ENCODE peak calls at places on chromosome 14, in four cellular contexts. One of them, this sample, is unnamed.
A peak's percentile ranks its signal among the peaks of the same experiment; 100 is the strongest.

GRCh38 chr14:41230683-41231082 is 376.0 kb upstream of the LRFN5 start:
- DNase-seq in stimulated activated CD4-positive, alpha-beta T cell treated with anti-CD3 and anti-CD28 coated beads, TNF-alpha, amount 100 ng/mL, for 4 hours: no peak
- DNase-seq in aorta: no peak
- DNase-seq in breast epithelium: no peak
- DNase-seq in this sample: no peak

GRCh38 chr14:77290705-77291104 is 19.7 kb upstream of the NGB start:
- DNase-seq in stimulated activated CD4-positive, alpha-beta T cell treated with anti-CD3 and anti-CD28 coated beads, TNF-alpha, amount 100 ng/mL, for 4 hours: no peak
- DNase-seq in breast epithelium: no peak
- DNase-seq in aorta: no peak
- DNase-seq in this sample: no peak

GRCh38 chr14:106845286-106846087 is 1319.1 kb downstream of the TMEM121 start:
- DNase-seq in aorta: no peak
- DNase-seq in stimulated activated CD4-positive, alpha-beta T cell treated with anti-CD3 and anti-CD28 coated beads, TNF-alpha, amount 100 ng/mL, for 4 hours: no peak
- DNase-seq in breast epithelium: no peak
- DNase-seq in this sample: no peak

GRCh38 chr14:69460093-69460701 is 24.3 kb upstream of the PLEKHD1 start:
- DNase-seq in stimulated activated CD4-positive, alpha-beta T cell treated with anti-CD3 and anti-CD28 coated beads, TNF-alpha, amount 100 ng/mL, for 4 hours: peak; percentile 21
- DNase-seq in breast epithelium: peak; percentile 59
- DNase-seq in aorta: no peak
- DNase-seq in this sample: peak; percentile 71

GRCh38 chr14:38255408-38255672 is 553 bp downstream of the CLEC14A start:
- DNase-seq in stimulated activated CD4-positive, alpha-beta T cell treated with anti-CD3 and anti-CD28 coated beads, TNF-alpha, amount 100 ng/mL, for 4 hours: no peak
- DNase-seq in breast epithelium: no peak
- DNase-seq in aorta: peak; percentile 75
- DNase-seq in this sample: no peak

GRCh38 chr14:51676549-51676948 is 24.8 kb downstream of the FRMD6 start:
- DNase-seq in stimulated activated CD4-positive, alpha-beta T cell treated with anti-CD3 and anti-CD28 coated beads, TNF-alpha, amount 100 ng/mL, for 4 hours: no peak
- DNase-seq in breast epithelium: no peak
- DNase-seq in aorta: no peak
- DNase-seq in this sample: no peak

GRCh38 chr14:50156111-50156510 is 39.7 kb upstream of the VCPKMT start:
- DNase-seq in breast epithelium: no peak
- DNase-seq in aorta: no peak
- DNase-seq in stimulated activated CD4-positive, alpha-beta T cell treated with anti-CD3 and anti-CD28 coated beads, TNF-alpha, amount 100 ng/mL, for 4 hours: no peak
- DNase-seq in this sample: no peak

GRCh38 chr14:85701763-85702162 is 171.8 kb downstream of the FLRT2 start:
- DNase-seq in aorta: no peak
- DNase-seq in stimulated activated CD4-positive, alpha-beta T cell treated with anti-CD3 and anti-CD28 coated beads, TNF-alpha, amount 100 ng/mL, for 4 hours: no peak
- DNase-seq in breast epithelium: no peak
- DNase-seq in this sample: no peak

GRCh38 chr14:70188608-70189540 is at the start of gene SLC8A3:
- DNase-seq in stimulated activated CD4-positive, alpha-beta T cell treated with anti-CD3 and anti-CD28 coated beads, TNF-alpha, amount 100 ng/mL, for 4 hours: no peak
- DNase-seq in aorta: peak; percentile 74
- DNase-seq in breast epithelium: no peak
- DNase-seq in this sample: no peak

GRCh38 chr14:34361504-34362011 is 100.5 kb downstream of the SPTSSA start:
- DNase-seq in breast epithelium: no peak
- DNase-seq in stimulated activated CD4-positive, alpha-beta T cell treated with anti-CD3 and anti-CD28 coated beads, TNF-alpha, amount 100 ng/mL, for 4 hours: no peak
- DNase-seq in aorta: no peak
- DNase-seq in this sample: no peak

GRCh38 chr14:76204436-76205230 is 52.9 kb downstream of the GPATCH2L start:
- DNase-seq in breast epithelium: no peak
- DNase-seq in stimulated activated CD4-positive, alpha-beta T cell treated with anti-CD3 and anti-CD28 coated beads, TNF-alpha, amount 100 ng/mL, for 4 hours: no peak
- DNase-seq in aorta: no peak
- DNase-seq in this sample: no peak

This sample was measured in AG09309.